ENCODE peak calls at places on chromosomes 5 and 9, in four cellular contexts. N is substantia nigra, G is COR-L47, Q is fibroblast of lung. O is an unnamed sample.

GRCh38 chr9:82621446-82621845 is 441.5 kb downstream of the RASEF start:
- DNase-seq in G (no peak), Q (peak), N (no peak), O (no peak)

GRCh38 chr5:88045931-88046461 is 222.6 kb downstream of the TMEM161B start:
- DNase-seq in N (peak), Q (peak), G (no peak), O (no peak)

GRCh38 chr9:12813960-12814876 is 39.4 kb downstream of the LURAP1L start:
- DNase-seq in Q (peak), G (peak), N (no peak), O (peak)

GRCh38 chr9:69976165-69976564 is 67.5 kb upstream of the MAMDC2 start:
- DNase-seq in N (no peak), Q (peak), G (no peak), O (no peak)

GRCh38 chr5:87120518-87121314 is 147.0 kb upstream of the RASA1 start:
- DNase-seq in G (no peak), Q (peak), N (no peak), O (no peak)

GRCh38 chr9:35277649-35278359 is 116.0 kb downstream of the UNC13B start:
- DNase-seq in Q (peak), N (no peak), G (no peak), O (no peak)

GRCh38 chr5:96881511-96882115 is 5.3 kb downstream of the ERAP2 start:
- DNase-seq in N (no peak), Q (peak), G (no peak), O (no peak)

GRCh38 chr5:112186401-112186990 is 232.6 kb downstream of the EPB41L4A start:
- DNase-seq in Q (peak), N (no peak), G (peak), O (peak)

GRCh38 chr5:17216974-17217325 is 481 bp upstream of the BASP1 start:
- DNase-seq in N (no peak), G (peak), Q (peak), O (no peak)

O was measured in colonic mucosa.